ENCODE peak calls at places on chromosome X, in six cellular contexts. V is hypothalamus; N is endodermal cell; J is NCI-H1105 treated with DMSO at 0.1 percent for 48 hours; G is stimulated activated CD8-positive, alpha-beta memory T cell treated with anti-CD3 and anti-CD28 coated beads, Interleukin-4, amount 100 ng/mL, for 48 hours; R is stimulated activated CD4-positive, alpha-beta T cell treated with anti-CD3 and anti-CD28 coated beads, Interleukin-2, amount 100 ng/mL, for 48 hours. U is an unnamed sample.

GRCh38 chrX:153818571-153819397 is 11.6 kb downstream of the PDZD4 start:
- DNase-seq in N (peak), J (peak), G (peak), R (peak), V (peak), U (no peak)

GRCh38 chrX:129540725-129541184 is 696 bp downstream of the OCRL start:
- DNase-seq in G (peak), V (no peak), R (no peak), J (peak), N (peak), U (peak)

GRCh38 chrX:122552291-122552800 is 631.7 kb upstream of the GRIA3 start:
- DNase-seq in G (no peak), R (no peak), J (no peak), N (no peak), V (no peak), U (no peak)

GRCh38 chrX:155819966-155820491 is 61.1 kb upstream of the VAMP7 start:
- DNase-seq in N (peak), J (peak), R (peak), V (no peak), G (peak), U (peak)

GRCh38 chrX:124690495-124690894 is 344.1 kb downstream of the SH2D1A start:
- DNase-seq in V (no peak), R (no peak), N (no peak), J (no peak), G (no peak), U (no peak)

GRCh38 chrX:68428431-68428830 is 4.9 kb downstream of the OPHN1 start:
- DNase-seq in N (no peak), R (no peak), V (no peak), G (no peak), J (no peak), U (no peak)

GRCh38 chrX:75603833-75604232 is 81.0 kb upstream of the ZDHHC15 start:
- DNase-seq in G (no peak), J (peak), N (no peak), R (no peak), V (no peak), U (peak)

GRCh38 chrX:49037883-49038475 is 5.2 kb downstream of the TFE3 start:
- DNase-seq in R (no peak), N (no peak), G (no peak), V (no peak), J (no peak), U (no peak)

GRCh38 chrX:132737743-132738142 is 220.7 kb downstream of the HS6ST2 start:
- DNase-seq in G (peak), V (no peak), N (no peak), J (no peak), R (peak), U (no peak)

GRCh38 chrX:39144323-39144722 is 343.1 kb downstream of the MID1IP1 start:
- DNase-seq in V (no peak), N (no peak), G (no peak), R (no peak), J (no peak), U (no peak)

GRCh38 chrX:135596495-135596894 is 76.0 kb downstream of the INTS6L start:
- DNase-seq in N (peak), J (no peak), V (no peak), G (peak), R (peak), U (peak)

GRCh38 chrX:15680401-15680800 is 15.8 kb upstream of the CLTRN start:
- DNase-seq in V (no peak), G (no peak), J (no peak), R (no peak), N (no peak), U (no peak)

GRCh38 chrX:3161686-3162085 is 120.4 kb downstream of the ARSF start:
- DNase-seq in N (no peak), J (no peak), V (no peak), G (no peak), R (no peak), U (no peak)

GRCh38 chrX:21986596-21986995 is 45.5 kb upstream of the PHEX start:
- DNase-seq in N (no peak), J (no peak), G (no peak), R (no peak), V (no peak), U (no peak)

GRCh38 chrX:20067709-20068315 is 48.9 kb downstream of the MAP7D2 start:
- DNase-seq in G (no peak), J (peak), R (no peak), N (peak), V (no peak), U (peak)

GRCh38 chrX:10433296-10433965 is 187.0 kb downstream of the MID1 start:
- DNase-seq in G (no peak), R (no peak), J (no peak), N (no peak), V (no peak), U (no peak)

GRCh38 chrX:22366166-22366702 is 93.5 kb downstream of the CBLL2 start:
- DNase-seq in V (no peak), R (no peak), N (no peak), G (no peak), J (no peak), U (no peak)

GRCh38 chrX:19947612-19948011 is 43.2 kb downstream of the BCLAF3 start:
- DNase-seq in G (no peak), N (no peak), V (no peak), R (no peak), J (no peak), U (no peak)

GRCh38 chrX:118562574-118563164 is 67.1 kb downstream of the DOCK11 start:
- DNase-seq in G (no peak), V (no peak), J (no peak), N (no peak), R (no peak), U (no peak)

GRCh38 chrX:135484636-135485289 is 35.7 kb upstream of the INTS6L start:
- DNase-seq in R (no peak), G (no peak), N (no peak), J (peak), V (no peak), U (peak)

GRCh38 chrX:49710744-49711319 is 15.0 kb upstream of the PAGE1 start:
- DNase-seq in N (no peak), G (no peak), R (no peak), V (no peak), J (peak), U (no peak)

GRCh38 chrX:119512145-119512800 is 44.0 kb downstream of the SLC25A5 start:
- DNase-seq in J (peak), N (peak), G (no peak), R (no peak), V (peak), U (peak)

GRCh38 chrX:130741151-130741550 is 161.9 kb downstream of the ENOX2 start:
- DNase-seq in J (no peak), V (no peak), G (no peak), N (no peak), R (no peak), U (no peak)

GRCh38 chrX:32448320-32448719 is 763.0 kb downstream of the DMD start:
- DNase-seq in N (no peak), R (no peak), V (no peak), G (no peak), J (no peak), U (peak)

GRCh38 chrX:153485396-153486080 is 9.2 kb upstream of the BGN start:
- DNase-seq in N (no peak), G (no peak), J (no peak), R (no peak), V (no peak), U (no peak)

GRCh38 chrX:134236690-134237362 is at the start of gene CCDC160:
- DNase-seq in J (no peak), N (peak), R (no peak), V (peak), G (peak), U (no peak)

GRCh38 chrX:48761674-48762471 is at the start of gene GLOD5:
- DNase-seq in R (no peak), V (no peak), N (peak), J (peak), G (no peak), U (no peak)

U was measured in pons.